ENCODE peak calls at places on chromosomes 16 and 17, in seven cellular contexts. P, H, V, X, W, M and Y are unnamed samples.

GRCh38 chr16:68037820-68038597 is 14.9 kb downstream of the DUS2 start:
- DNase-seq in P (no peak), H (no peak), V (no peak), X (no peak), W (no peak), M (no peak), Y (no peak)

GRCh38 chr16:70476272-70477020 is 22.1 kb downstream of the FCSK start:
- DNase-seq in P (no peak), H (no peak), V (peak; percentile 53), X (peak; percentile 96), W (no peak), M (no peak), Y (no peak)

GRCh38 chr16:48720266-48720665 is 110.3 kb upstream of the N4BP1 start:
- DNase-seq in P (no peak), H (no peak), V (no peak), X (no peak), W (no peak), M (no peak), Y (no peak)

GRCh38 chr17:8736362-8736761 is 8.3 kb downstream of the CCDC42 start:
- DNase-seq in P (no peak), H (no peak), V (no peak), X (no peak), W (no peak), M (no peak), Y (no peak)

GRCh38 chr16:27625050-27625697 is 75.2 kb downstream of the KATNIP start:
- DNase-seq in P (no peak), H (no peak), V (no peak), X (no peak), W (no peak), M (no peak), Y (no peak)

GRCh38 chr17:18262111-18262510 is 1.6 kb downstream of the MIEF2 start:
- DNase-seq in P (no peak), H (no peak), V (no peak), X (no peak), W (no peak), M (no peak), Y (no peak)

GRCh38 chr17:75059369-75060345 is 12.6 kb downstream of the KCTD2 start:
- DNase-seq in P (peak; percentile 36), H (no peak), V (no peak), X (peak; percentile 78), W (no peak), M (no peak), Y (no peak)

GRCh38 chr16:678858-679807 is 1.1 kb upstream of the STUB1 start:
- DNase-seq in P (peak; percentile 76), H (peak; percentile 35), V (peak; percentile 34), X (peak; percentile 54), W (no peak), M (no peak), Y (peak; percentile 76)

GRCh38 chr17:63082952-63083351 is 116.9 kb downstream of the TANC2 start:
- DNase-seq in P (no peak), H (no peak), V (no peak), X (no peak), W (no peak), M (no peak), Y (no peak)

GRCh38 chr16:56246051-56246817 is 54.9 kb downstream of the GNAO1 start:
- DNase-seq in P (no peak), H (no peak), V (no peak), X (no peak), W (no peak), M (no peak), Y (no peak)

GRCh38 chr16:380837-381787 is 666 bp downstream of the PGAP6 start:
- DNase-seq in P (no peak), H (no peak), V (no peak), X (no peak), W (no peak), M (no peak), Y (no peak)

GRCh38 chr16:14193316-14193871 is 122.3 kb downstream of the MRTFB start:
- DNase-seq in P (no peak), H (no peak), V (no peak), X (no peak), W (peak; percentile 2), M (no peak), Y (no peak)

GRCh38 chr17:74110467-74110866 is 93.0 kb upstream of the RPL38 start:
- DNase-seq in P (no peak), H (no peak), V (no peak), X (no peak), W (no peak), M (no peak), Y (no peak)

GRCh38 chr17:1606352-1606985 is 22.2 kb downstream of the SLC43A2 start:
- DNase-seq in P (no peak), H (no peak), V (no peak), X (no peak), W (no peak), M (no peak), Y (no peak)

GRCh38 chr16:89449726-89450335 is 40.5 kb downstream of the ANKRD11 start:
- DNase-seq in P (no peak), H (no peak), V (no peak), X (no peak), W (no peak), M (no peak), Y (no peak)

GRCh38 chr16:84356176-84356575 is 12.2 kb upstream of the ATP2C2 start:
- DNase-seq in P (no peak), H (no peak), V (no peak), X (no peak), W (no peak), M (no peak), Y (no peak)

GRCh38 chr17:73639322-73639721 is 4.9 kb downstream of the SDK2 start:
- DNase-seq in P (no peak), H (no peak), V (no peak), X (no peak), W (no peak), M (no peak), Y (no peak)

GRCh38 chr17:42817866-42818265 is 6.2 kb downstream of the BECN1 start:
- DNase-seq in P (no peak), H (no peak), V (no peak), X (no peak), W (no peak), M (no peak), Y (no peak)

GRCh38 chr16:30786936-30787612 is at the start of gene ZNF629:
- DNase-seq in P (peak; percentile 73), H (no peak), V (no peak), X (no peak), W (no peak), M (peak; percentile 54), Y (peak; percentile 67)

GRCh38 chr17:50954641-50955121 is 88.5 kb upstream of the TOB1 start:
- DNase-seq in P (no peak), H (no peak), V (no peak), X (no peak), W (no peak), M (no peak), Y (no peak)

GRCh38 chr17:66076546-66077190 is 115.3 kb downstream of the CEP112 start:
- DNase-seq in P (no peak), H (no peak), V (no peak), X (no peak), W (no peak), M (no peak), Y (no peak)

GRCh38 chr16:8528471-8528870 is 61.8 kb downstream of the TMEM114 start:
- DNase-seq in P (no peak), H (no peak), V (no peak), X (no peak), W (no peak), M (no peak), Y (no peak)

GRCh38 chr17:1865252-1866037 is 35.6 kb downstream of the RPA1 start:
- DNase-seq in P (no peak), H (peak; percentile 48), V (no peak), X (no peak), W (peak; percentile 45), M (peak; percentile 45), Y (no peak)

GRCh38 chr16:23587726-23588125 is 8.4 kb downstream of the NDUFAB1 start:
- DNase-seq in P (peak; percentile 36), H (no peak), V (no peak), X (no peak), W (no peak), M (no peak), Y (no peak)

GRCh38 chr16:30526137-30526822 is at the start of gene ZNF768:
- DNase-seq in P (peak; percentile 39), H (no peak), V (peak; percentile 35), X (no peak), W (no peak), M (peak; percentile 37), Y (peak; percentile 53)

GRCh38 chr16:12903325-12904040 is 2.1 kb downstream of the SHISA9 start:
- DNase-seq in P (no peak), H (no peak), V (no peak), X (no peak), W (no peak), M (no peak), Y (no peak)

GRCh38 chr16:30699615-30700099 is 686 bp downstream of the SRCAP start:
- DNase-seq in P (no peak), H (no peak), V (no peak), X (no peak), W (no peak), M (no peak), Y (no peak)

GRCh38 chr16:53695070-53695469 is 8.6 kb downstream of the RPGRIP1L start:
- DNase-seq in P (no peak), H (no peak), V (no peak), X (no peak), W (no peak), M (no peak), Y (no peak)

GRCh38 chr16:2429771-2430663 is 770 bp downstream of the CCNF start:
- DNase-seq in P (no peak), H (no peak), V (no peak), X (no peak), W (no peak), M (no peak), Y (peak; percentile 60)

GRCh38 chr16:86664518-86665318 is 86.4 kb downstream of the FOXL1 start:
- DNase-seq in P (no peak), H (no peak), V (peak; percentile 73), X (no peak), W (peak; percentile 18), M (peak; percentile 88), Y (peak; percentile 64)

GRCh38 chr17:1563786-1564613 is 1.4 kb upstream of the PITPNA start:
- DNase-seq in P (no peak), H (no peak), V (no peak), X (no peak), W (no peak), M (no peak), Y (no peak)

GRCh38 chr17:79478051-79478461 is 132.8 kb downstream of the RBFOX3 start:
- DNase-seq in P (no peak), H (no peak), V (no peak), X (no peak), W (no peak), M (no peak), Y (no peak)

GRCh38 chr16:21598676-21599157 is 660 bp upstream of the METTL9 start:
- DNase-seq in P (no peak), H (no peak), V (peak; percentile 8), X (no peak), W (no peak), M (no peak), Y (no peak)

GRCh38 chr17:61393904-61394629 is 5.6 kb upstream of the TBX2 start:
- DNase-seq in P (no peak), H (no peak), V (no peak), X (peak; percentile 57), W (no peak), M (no peak), Y (no peak)

GRCh38 chr16:22813223-22813945 is 578 bp upstream of the HS3ST2 start:
- DNase-seq in P (peak; percentile 42), H (no peak), V (no peak), X (no peak), W (no peak), M (peak; percentile 21), Y (peak; percentile 30)

GRCh38 chr17:17417718-17418151 is 59.1 kb upstream of the MED9 start:
- DNase-seq in P (no peak), H (no peak), V (no peak), X (peak; percentile 15), W (no peak), M (no peak), Y (no peak)

GRCh38 chr16:7231762-7232161 is 100.9 kb upstream of the RBFOX1 start:
- DNase-seq in P (no peak), H (no peak), V (no peak), X (no peak), W (no peak), M (no peak), Y (no peak)

GRCh38 chr17:64507418-64507766 is 615 bp downstream of the CEP95 start:
- DNase-seq in P (no peak), H (peak; percentile 15), V (no peak), X (peak; percentile 53), W (peak; percentile 8), M (peak; percentile 46), Y (peak; percentile 19)